ENCODE peak calls at places on chromosomes 4 and X, in ten cellular contexts. One of them, this sample, is unnamed.

GRCh38 chr4:144582105-144582850 is 63.7 kb upstream of the HHIP start:
- DNase-seq in AG08396: no peak
- DNase-seq in cardiac muscle cell: no peak
- DNase-seq in HEK293T: no peak
- DNase-seq in amniotic stem cell: no peak
- DNase-seq in EL: peak; percentile 61
- DNase-seq in HCEC 1CT: no peak
- DNase-seq in NT2/D1: no peak
- DNase-seq in T-helper 1 cell: no peak
- DNase-seq in fibroblast of the conjunctiva: no peak
- DNase-seq in this sample: no peak

GRCh38 chr4:112550728-112551127 is 34.7 kb upstream of the NEUROG2 start:
- DNase-seq in AG08396: no peak
- DNase-seq in cardiac muscle cell: no peak
- DNase-seq in HEK293T: no peak
- DNase-seq in amniotic stem cell: peak; percentile 27
- DNase-seq in EL: peak; percentile 68
- DNase-seq in HCEC 1CT: peak; percentile 14
- DNase-seq in NT2/D1: no peak
- DNase-seq in T-helper 1 cell: no peak
- DNase-seq in fibroblast of the conjunctiva: no peak
- DNase-seq in this sample: no peak

GRCh38 chr4:104491396-104491821 is 3.3 kb downstream of the CXXC4 start:
- DNase-seq in AG08396: peak; percentile 28
- DNase-seq in cardiac muscle cell: peak; percentile 76
- DNase-seq in HEK293T: peak; percentile 21
- DNase-seq in amniotic stem cell: no peak
- DNase-seq in EL: peak; percentile 13
- DNase-seq in HCEC 1CT: no peak
- DNase-seq in NT2/D1: no peak
- DNase-seq in T-helper 1 cell: no peak
- DNase-seq in fibroblast of the conjunctiva: no peak
- DNase-seq in this sample: peak; percentile 69

GRCh38 chr4:55469979-55470378 is 74.2 kb downstream of the TMEM165 start:
- DNase-seq in AG08396: no peak
- DNase-seq in cardiac muscle cell: no peak
- DNase-seq in HEK293T: no peak
- DNase-seq in amniotic stem cell: no peak
- DNase-seq in EL: no peak
- DNase-seq in HCEC 1CT: no peak
- DNase-seq in NT2/D1: no peak
- DNase-seq in T-helper 1 cell: no peak
- DNase-seq in fibroblast of the conjunctiva: no peak
- DNase-seq in this sample: no peak

GRCh38 chr4:825063-825968 is 613 bp downstream of the CPLX1 start:
- DNase-seq in AG08396: peak; percentile 85
- DNase-seq in cardiac muscle cell: peak; percentile 66
- DNase-seq in HEK293T: peak; percentile 67
- DNase-seq in amniotic stem cell: no peak
- DNase-seq in EL: peak; percentile 19
- DNase-seq in HCEC 1CT: no peak
- DNase-seq in NT2/D1: no peak
- DNase-seq in T-helper 1 cell: peak; percentile 34
- DNase-seq in fibroblast of the conjunctiva: no peak
- DNase-seq in this sample: peak; percentile 30

GRCh38 chrX:119783026-119783425 is 8.4 kb downstream of the RPL39 start:
- DNase-seq in AG08396: no peak
- DNase-seq in cardiac muscle cell: no peak
- DNase-seq in HEK293T: no peak
- DNase-seq in amniotic stem cell: no peak
- DNase-seq in EL: no peak
- DNase-seq in HCEC 1CT: no peak
- DNase-seq in NT2/D1: no peak
- DNase-seq in T-helper 1 cell: no peak
- DNase-seq in fibroblast of the conjunctiva: no peak
- DNase-seq in this sample: no peak

GRCh38 chr4:184114431-184114830 is 103.2 kb downstream of the ENPP6 start:
- DNase-seq in AG08396: no peak
- DNase-seq in cardiac muscle cell: no peak
- DNase-seq in HEK293T: no peak
- DNase-seq in amniotic stem cell: no peak
- DNase-seq in EL: no peak
- DNase-seq in HCEC 1CT: no peak
- DNase-seq in NT2/D1: no peak
- DNase-seq in T-helper 1 cell: no peak
- DNase-seq in fibroblast of the conjunctiva: no peak
- DNase-seq in this sample: no peak

GRCh38 chr4:133802741-133803140 is 398.8 kb downstream of the PABPC4L start:
- DNase-seq in AG08396: no peak
- DNase-seq in cardiac muscle cell: no peak
- DNase-seq in HEK293T: no peak
- DNase-seq in amniotic stem cell: no peak
- DNase-seq in EL: peak; percentile 69
- DNase-seq in HCEC 1CT: peak; percentile 57
- DNase-seq in NT2/D1: no peak
- DNase-seq in T-helper 1 cell: no peak
- DNase-seq in fibroblast of the conjunctiva: no peak
- DNase-seq in this sample: no peak

GRCh38 chrX:13688772-13689518 is at the start of gene RAB9A:
- DNase-seq in AG08396: peak; percentile 95
- DNase-seq in cardiac muscle cell: peak; percentile 93
- DNase-seq in HEK293T: peak; percentile 92
- DNase-seq in amniotic stem cell: peak; percentile 16
- DNase-seq in EL: peak; percentile 76
- DNase-seq in HCEC 1CT: peak; percentile 67
- DNase-seq in NT2/D1: peak; percentile 61
- DNase-seq in T-helper 1 cell: peak; percentile 79
- DNase-seq in fibroblast of the conjunctiva: peak; percentile 41
- DNase-seq in this sample: peak; percentile 87

GRCh38 chr4:173189117-173189693 is 20.6 kb downstream of the GALNT7 start:
- DNase-seq in AG08396: peak; percentile 34
- DNase-seq in cardiac muscle cell: no peak
- DNase-seq in HEK293T: no peak
- DNase-seq in amniotic stem cell: no peak
- DNase-seq in EL: peak; percentile 58
- DNase-seq in HCEC 1CT: peak; percentile 71
- DNase-seq in NT2/D1: no peak
- DNase-seq in T-helper 1 cell: no peak
- DNase-seq in fibroblast of the conjunctiva: no peak
- DNase-seq in this sample: no peak

GRCh38 chr4:82467442-82467841 is 37.1 kb downstream of the ENOPH1 start:
- DNase-seq in AG08396: no peak
- DNase-seq in cardiac muscle cell: no peak
- DNase-seq in HEK293T: no peak
- DNase-seq in amniotic stem cell: no peak
- DNase-seq in EL: no peak
- DNase-seq in HCEC 1CT: no peak
- DNase-seq in NT2/D1: no peak
- DNase-seq in T-helper 1 cell: no peak
- DNase-seq in fibroblast of the conjunctiva: no peak
- DNase-seq in this sample: no peak

GRCh38 chrX:147890766-147891165 is 21.0 kb upstream of the FMR1 start:
- DNase-seq in AG08396: no peak
- DNase-seq in cardiac muscle cell: no peak
- DNase-seq in HEK293T: no peak
- DNase-seq in amniotic stem cell: no peak
- DNase-seq in EL: peak; percentile 2
- DNase-seq in HCEC 1CT: no peak
- DNase-seq in NT2/D1: no peak
- DNase-seq in T-helper 1 cell: no peak
- DNase-seq in fibroblast of the conjunctiva: no peak
- DNase-seq in this sample: no peak

GRCh38 chr4:118033148-118034060 is 882 bp upstream of the NDST3 start:
- DNase-seq in AG08396: peak; percentile 75
- DNase-seq in cardiac muscle cell: peak; percentile 66
- DNase-seq in HEK293T: peak; percentile 61
- DNase-seq in amniotic stem cell: no peak
- DNase-seq in EL: peak; percentile 47
- DNase-seq in HCEC 1CT: peak; percentile 2
- DNase-seq in NT2/D1: peak; percentile 22
- DNase-seq in T-helper 1 cell: no peak
- DNase-seq in fibroblast of the conjunctiva: no peak
- DNase-seq in this sample: peak; percentile 57

GRCh38 chr4:38078590-38079381 is 118.6 kb downstream of the PTTG2 start:
- DNase-seq in AG08396: peak; percentile 54
- DNase-seq in cardiac muscle cell: no peak
- DNase-seq in HEK293T: no peak
- DNase-seq in amniotic stem cell: peak; percentile 38
- DNase-seq in EL: peak; percentile 73
- DNase-seq in HCEC 1CT: peak; percentile 87
- DNase-seq in NT2/D1: no peak
- DNase-seq in T-helper 1 cell: no peak
- DNase-seq in fibroblast of the conjunctiva: peak; percentile 64
- DNase-seq in this sample: no peak

GRCh38 chrX:34656842-34657780 is at the start of gene TMEM47:
- DNase-seq in AG08396: peak; percentile 84
- DNase-seq in cardiac muscle cell: peak; percentile 96
- DNase-seq in HEK293T: peak; percentile 71
- DNase-seq in amniotic stem cell: peak; percentile 40
- DNase-seq in EL: peak; percentile 77
- DNase-seq in HCEC 1CT: peak; percentile 71
- DNase-seq in NT2/D1: peak; percentile 74
- DNase-seq in T-helper 1 cell: no peak
- DNase-seq in fibroblast of the conjunctiva: peak; percentile 58
- DNase-seq in this sample: peak; percentile 79

GRCh38 chr4:65661469-65661868 is 8.8 kb downstream of the EPHA5 start:
- DNase-seq in AG08396: no peak
- DNase-seq in cardiac muscle cell: no peak
- DNase-seq in HEK293T: no peak
- DNase-seq in amniotic stem cell: no peak
- DNase-seq in EL: no peak
- DNase-seq in HCEC 1CT: no peak
- DNase-seq in NT2/D1: no peak
- DNase-seq in T-helper 1 cell: no peak
- DNase-seq in fibroblast of the conjunctiva: no peak
- DNase-seq in this sample: no peak

GRCh38 chr4:87427518-87427868 is 5.1 kb downstream of the NUDT9 start:
- DNase-seq in AG08396: no peak
- DNase-seq in cardiac muscle cell: no peak
- DNase-seq in HEK293T: no peak
- DNase-seq in amniotic stem cell: no peak
- DNase-seq in EL: no peak
- DNase-seq in HCEC 1CT: no peak
- DNase-seq in NT2/D1: no peak
- DNase-seq in T-helper 1 cell: no peak
- DNase-seq in fibroblast of the conjunctiva: no peak
- DNase-seq in this sample: no peak

GRCh38 chrX:123743312-123743711 is 10.5 kb upstream of the THOC2 start:
- DNase-seq in AG08396: no peak
- DNase-seq in cardiac muscle cell: no peak
- DNase-seq in HEK293T: no peak
- DNase-seq in amniotic stem cell: no peak
- DNase-seq in EL: no peak
- DNase-seq in HCEC 1CT: no peak
- DNase-seq in NT2/D1: no peak
- DNase-seq in T-helper 1 cell: no peak
- DNase-seq in fibroblast of the conjunctiva: no peak
- DNase-seq in this sample: no peak

GRCh38 chrX:37383313-37383712 is 34.1 kb downstream of the PRRG1 start:
- DNase-seq in AG08396: no peak
- DNase-seq in cardiac muscle cell: no peak
- DNase-seq in HEK293T: no peak
- DNase-seq in amniotic stem cell: no peak
- DNase-seq in EL: no peak
- DNase-seq in HCEC 1CT: peak; percentile 11
- DNase-seq in NT2/D1: no peak
- DNase-seq in T-helper 1 cell: no peak
- DNase-seq in fibroblast of the conjunctiva: no peak
- DNase-seq in this sample: no peak

GRCh38 chrX:68945081-68945602 is 116.3 kb downstream of the EFNB1 start:
- DNase-seq in AG08396: no peak
- DNase-seq in cardiac muscle cell: no peak
- DNase-seq in HEK293T: no peak
- DNase-seq in amniotic stem cell: no peak
- DNase-seq in EL: no peak
- DNase-seq in HCEC 1CT: no peak
- DNase-seq in NT2/D1: no peak
- DNase-seq in T-helper 1 cell: no peak
- DNase-seq in fibroblast of the conjunctiva: no peak
- DNase-seq in this sample: no peak

GRCh38 chrX:44705817-44706551 is 137.8 kb upstream of the DUSP21 start:
- DNase-seq in AG08396: no peak
- DNase-seq in cardiac muscle cell: no peak
- DNase-seq in HEK293T: no peak
- DNase-seq in amniotic stem cell: no peak
- DNase-seq in EL: peak; percentile 82
- DNase-seq in HCEC 1CT: no peak
- DNase-seq in NT2/D1: no peak
- DNase-seq in T-helper 1 cell: no peak
- DNase-seq in fibroblast of the conjunctiva: no peak
- DNase-seq in this sample: no peak

GRCh38 chrX:136147320-136147901 is at the start of gene FHL1:
- DNase-seq in AG08396: peak; percentile 75
- DNase-seq in cardiac muscle cell: peak; percentile 62
- DNase-seq in HEK293T: peak; percentile 79
- DNase-seq in amniotic stem cell: no peak
- DNase-seq in EL: peak; percentile 33
- DNase-seq in HCEC 1CT: peak; percentile 18
- DNase-seq in NT2/D1: no peak
- DNase-seq in T-helper 1 cell: peak; percentile 50
- DNase-seq in fibroblast of the conjunctiva: no peak
- DNase-seq in this sample: peak; percentile 78

GRCh38 chr4:175435437-175435836 is 376.6 kb downstream of the GPM6A start:
- DNase-seq in AG08396: no peak
- DNase-seq in cardiac muscle cell: no peak
- DNase-seq in HEK293T: no peak
- DNase-seq in amniotic stem cell: no peak
- DNase-seq in EL: no peak
- DNase-seq in HCEC 1CT: peak; percentile 42
- DNase-seq in NT2/D1: no peak
- DNase-seq in T-helper 1 cell: no peak
- DNase-seq in fibroblast of the conjunctiva: no peak
- DNase-seq in this sample: peak; percentile 36

GRCh38 chrX:48472851-48473717 is 2.9 kb upstream of the FTSJ1 start:
- DNase-seq in AG08396: no peak
- DNase-seq in cardiac muscle cell: peak; percentile 24
- DNase-seq in HEK293T: no peak
- DNase-seq in amniotic stem cell: no peak
- DNase-seq in EL: no peak
- DNase-seq in HCEC 1CT: no peak
- DNase-seq in NT2/D1: no peak
- DNase-seq in T-helper 1 cell: no peak
- DNase-seq in fibroblast of the conjunctiva: no peak
- DNase-seq in this sample: peak; percentile 97

GRCh38 chr4:76473186-76473585 is 38.2 kb downstream of the SHROOM3 start:
- DNase-seq in AG08396: no peak
- DNase-seq in cardiac muscle cell: no peak
- DNase-seq in HEK293T: no peak
- DNase-seq in amniotic stem cell: no peak
- DNase-seq in EL: no peak
- DNase-seq in HCEC 1CT: no peak
- DNase-seq in NT2/D1: no peak
- DNase-seq in T-helper 1 cell: no peak
- DNase-seq in fibroblast of the conjunctiva: no peak
- DNase-seq in this sample: no peak

GRCh38 chr4:127698789-127699200 is 31.4 kb upstream of the SLC25A31 start:
- DNase-seq in AG08396: peak; percentile 27
- DNase-seq in cardiac muscle cell: no peak
- DNase-seq in HEK293T: no peak
- DNase-seq in amniotic stem cell: peak; percentile 47
- DNase-seq in EL: peak; percentile 82
- DNase-seq in HCEC 1CT: peak; percentile 82
- DNase-seq in NT2/D1: no peak
- DNase-seq in T-helper 1 cell: no peak
- DNase-seq in fibroblast of the conjunctiva: peak; percentile 32
- DNase-seq in this sample: no peak

GRCh38 chr4:103892616-103893015 is 172.8 kb upstream of the TACR3 start:
- DNase-seq in AG08396: no peak
- DNase-seq in cardiac muscle cell: no peak
- DNase-seq in HEK293T: no peak
- DNase-seq in amniotic stem cell: no peak
- DNase-seq in EL: peak; percentile 13
- DNase-seq in HCEC 1CT: peak; percentile 69
- DNase-seq in NT2/D1: no peak
- DNase-seq in T-helper 1 cell: no peak
- DNase-seq in fibroblast of the conjunctiva: no peak
- DNase-seq in this sample: no peak

GRCh38 chrX:53184836-53185235 is 40.2 kb downstream of the KDM5C start:
- DNase-seq in AG08396: peak; percentile 71
- DNase-seq in cardiac muscle cell: no peak
- DNase-seq in HEK293T: no peak
- DNase-seq in amniotic stem cell: no peak
- DNase-seq in EL: peak; percentile 68
- DNase-seq in HCEC 1CT: peak; percentile 59
- DNase-seq in NT2/D1: no peak
- DNase-seq in T-helper 1 cell: no peak
- DNase-seq in fibroblast of the conjunctiva: no peak
- DNase-seq in this sample: no peak

This sample was measured in NCI-H82.